ENCODE peak calls at places on chromosomes 2 and 18, in ten cellular contexts. One of them, this sample, is unnamed.

GRCh38 chr18:31497711-31498449 is at the start of gene DSG2:
- DNase-seq in AG08396: peak; percentile 10
- DNase-seq in vagina: no peak
- DNase-seq in astrocyte: peak; percentile 31
- DNase-seq in SK-N-SH: peak; percentile 72
- DNase-seq in LoVo: peak; percentile 85
- DNase-seq in fibroblast of the conjunctiva: no peak
- DNase-seq in CD8-positive, alpha-beta T cell: no peak
- DNase-seq in A172: no peak
- DNase-seq in activated CD4-positive, alpha-beta T cell treated with anti-CD3 and anti-CD28 coated beads, Interleukin-2, amount 50 U/mL, for 1 hour: peak; percentile 3
- DNase-seq in this sample: no peak

GRCh38 chr2:23940976-23941605 is 828 bp downstream of the UBXN2A start:
- DNase-seq in AG08396: peak; percentile 12
- DNase-seq in vagina: no peak
- DNase-seq in astrocyte: peak; percentile 44
- DNase-seq in SK-N-SH: peak; percentile 44
- DNase-seq in LoVo: peak; percentile 20
- DNase-seq in fibroblast of the conjunctiva: no peak
- DNase-seq in CD8-positive, alpha-beta T cell: no peak
- DNase-seq in A172: peak; percentile 38
- DNase-seq in activated CD4-positive, alpha-beta T cell treated with anti-CD3 and anti-CD28 coated beads, Interleukin-2, amount 50 U/mL, for 1 hour: no peak
- DNase-seq in this sample: no peak

GRCh38 chr18:10417191-10417590 is 37.2 kb upstream of the APCDD1 start:
- DNase-seq in AG08396: no peak
- DNase-seq in vagina: no peak
- DNase-seq in astrocyte: no peak
- DNase-seq in SK-N-SH: no peak
- DNase-seq in LoVo: peak; percentile 6
- DNase-seq in fibroblast of the conjunctiva: no peak
- DNase-seq in CD8-positive, alpha-beta T cell: no peak
- DNase-seq in A172: no peak
- DNase-seq in activated CD4-positive, alpha-beta T cell treated with anti-CD3 and anti-CD28 coated beads, Interleukin-2, amount 50 U/mL, for 1 hour: no peak
- DNase-seq in this sample: no peak

GRCh38 chr2:3675687-3676086 is 17.7 kb downstream of the ALLC start:
- DNase-seq in AG08396: no peak
- DNase-seq in vagina: no peak
- DNase-seq in astrocyte: no peak
- DNase-seq in SK-N-SH: no peak
- DNase-seq in LoVo: no peak
- DNase-seq in fibroblast of the conjunctiva: no peak
- DNase-seq in CD8-positive, alpha-beta T cell: no peak
- DNase-seq in A172: no peak
- DNase-seq in activated CD4-positive, alpha-beta T cell treated with anti-CD3 and anti-CD28 coated beads, Interleukin-2, amount 50 U/mL, for 1 hour: no peak
- DNase-seq in this sample: no peak

GRCh38 chr2:126614529-126615279 is 41.3 kb upstream of the GYPC start:
- DNase-seq in AG08396: no peak
- DNase-seq in vagina: no peak
- DNase-seq in astrocyte: no peak
- DNase-seq in SK-N-SH: no peak
- DNase-seq in LoVo: no peak
- DNase-seq in fibroblast of the conjunctiva: no peak
- DNase-seq in CD8-positive, alpha-beta T cell: no peak
- DNase-seq in A172: peak; percentile 9
- DNase-seq in activated CD4-positive, alpha-beta T cell treated with anti-CD3 and anti-CD28 coated beads, Interleukin-2, amount 50 U/mL, for 1 hour: no peak
- DNase-seq in this sample: no peak

GRCh38 chr2:152518016-152518415 is 183.0 kb downstream of the FMNL2 start:
- DNase-seq in AG08396: no peak
- DNase-seq in vagina: no peak
- DNase-seq in astrocyte: no peak
- DNase-seq in SK-N-SH: no peak
- DNase-seq in LoVo: no peak
- DNase-seq in fibroblast of the conjunctiva: no peak
- DNase-seq in CD8-positive, alpha-beta T cell: no peak
- DNase-seq in A172: no peak
- DNase-seq in activated CD4-positive, alpha-beta T cell treated with anti-CD3 and anti-CD28 coated beads, Interleukin-2, amount 50 U/mL, for 1 hour: no peak
- DNase-seq in this sample: no peak

GRCh38 chr18:23825496-23825895 is 136.2 kb downstream of the LAMA3 start:
- DNase-seq in AG08396: no peak
- DNase-seq in vagina: no peak
- DNase-seq in astrocyte: no peak
- DNase-seq in SK-N-SH: no peak
- DNase-seq in LoVo: no peak
- DNase-seq in fibroblast of the conjunctiva: no peak
- DNase-seq in CD8-positive, alpha-beta T cell: no peak
- DNase-seq in A172: no peak
- DNase-seq in activated CD4-positive, alpha-beta T cell treated with anti-CD3 and anti-CD28 coated beads, Interleukin-2, amount 50 U/mL, for 1 hour: no peak
- DNase-seq in this sample: no peak

GRCh38 chr2:136373035-136373434 is 255.1 kb upstream of the CXCR4 start:
- DNase-seq in AG08396: no peak
- DNase-seq in vagina: no peak
- DNase-seq in astrocyte: no peak
- DNase-seq in SK-N-SH: no peak
- DNase-seq in LoVo: no peak
- DNase-seq in fibroblast of the conjunctiva: no peak
- DNase-seq in CD8-positive, alpha-beta T cell: no peak
- DNase-seq in A172: no peak
- DNase-seq in activated CD4-positive, alpha-beta T cell treated with anti-CD3 and anti-CD28 coated beads, Interleukin-2, amount 50 U/mL, for 1 hour: no peak
- DNase-seq in this sample: no peak

GRCh38 chr2:225091336-225091735 is 49.1 kb upstream of the DOCK10 start:
- DNase-seq in AG08396: peak; percentile 63
- DNase-seq in vagina: no peak
- DNase-seq in astrocyte: peak; percentile 97
- DNase-seq in SK-N-SH: no peak
- DNase-seq in LoVo: peak; percentile 12
- DNase-seq in fibroblast of the conjunctiva: peak; percentile 40
- DNase-seq in CD8-positive, alpha-beta T cell: no peak
- DNase-seq in A172: peak; percentile 90
- DNase-seq in activated CD4-positive, alpha-beta T cell treated with anti-CD3 and anti-CD28 coated beads, Interleukin-2, amount 50 U/mL, for 1 hour: no peak
- DNase-seq in this sample: no peak

GRCh38 chr2:54503192-54503591 is 47.1 kb downstream of the SPTBN1 start:
- DNase-seq in AG08396: no peak
- DNase-seq in vagina: no peak
- DNase-seq in astrocyte: no peak
- DNase-seq in SK-N-SH: peak; percentile 54
- DNase-seq in LoVo: no peak
- DNase-seq in fibroblast of the conjunctiva: no peak
- DNase-seq in CD8-positive, alpha-beta T cell: no peak
- DNase-seq in A172: peak; percentile 38
- DNase-seq in activated CD4-positive, alpha-beta T cell treated with anti-CD3 and anti-CD28 coated beads, Interleukin-2, amount 50 U/mL, for 1 hour: peak; percentile 8
- DNase-seq in this sample: peak; percentile 10

GRCh38 chr18:73288813-73289212 is 421.0 kb upstream of the NETO1 start:
- DNase-seq in AG08396: no peak
- DNase-seq in vagina: no peak
- DNase-seq in astrocyte: no peak
- DNase-seq in SK-N-SH: no peak
- DNase-seq in LoVo: no peak
- DNase-seq in fibroblast of the conjunctiva: no peak
- DNase-seq in CD8-positive, alpha-beta T cell: no peak
- DNase-seq in A172: no peak
- DNase-seq in activated CD4-positive, alpha-beta T cell treated with anti-CD3 and anti-CD28 coated beads, Interleukin-2, amount 50 U/mL, for 1 hour: no peak
- DNase-seq in this sample: no peak

GRCh38 chr18:24014986-24015896 is 687 bp downstream of the TTC39C start:
- DNase-seq in AG08396: peak; percentile 84
- DNase-seq in vagina: no peak
- DNase-seq in astrocyte: peak; percentile 57
- DNase-seq in SK-N-SH: peak; percentile 86
- DNase-seq in LoVo: peak; percentile 32
- DNase-seq in fibroblast of the conjunctiva: peak; percentile 66
- DNase-seq in CD8-positive, alpha-beta T cell: peak; percentile 36
- DNase-seq in A172: peak; percentile 8
- DNase-seq in activated CD4-positive, alpha-beta T cell treated with anti-CD3 and anti-CD28 coated beads, Interleukin-2, amount 50 U/mL, for 1 hour: peak; percentile 44
- DNase-seq in this sample: peak; percentile 44

GRCh38 chr2:28155071-28155470 is 237.6 kb upstream of the FOSL2 start:
- DNase-seq in AG08396: no peak
- DNase-seq in vagina: no peak
- DNase-seq in astrocyte: no peak
- DNase-seq in SK-N-SH: no peak
- DNase-seq in LoVo: no peak
- DNase-seq in fibroblast of the conjunctiva: no peak
- DNase-seq in CD8-positive, alpha-beta T cell: no peak
- DNase-seq in A172: no peak
- DNase-seq in activated CD4-positive, alpha-beta T cell treated with anti-CD3 and anti-CD28 coated beads, Interleukin-2, amount 50 U/mL, for 1 hour: no peak
- DNase-seq in this sample: no peak

GRCh38 chr18:61628085-61628484 is 264.7 kb downstream of the RNF152 start:
- DNase-seq in AG08396: no peak
- DNase-seq in vagina: no peak
- DNase-seq in astrocyte: peak; percentile 11
- DNase-seq in SK-N-SH: no peak
- DNase-seq in LoVo: no peak
- DNase-seq in fibroblast of the conjunctiva: no peak
- DNase-seq in CD8-positive, alpha-beta T cell: no peak
- DNase-seq in A172: no peak
- DNase-seq in activated CD4-positive, alpha-beta T cell treated with anti-CD3 and anti-CD28 coated beads, Interleukin-2, amount 50 U/mL, for 1 hour: no peak
- DNase-seq in this sample: no peak

GRCh38 chr18:44548291-44549221 is 132.1 kb upstream of the SETBP1 start:
- DNase-seq in AG08396: no peak
- DNase-seq in vagina: no peak
- DNase-seq in astrocyte: peak; percentile 70
- DNase-seq in SK-N-SH: no peak
- DNase-seq in LoVo: no peak
- DNase-seq in fibroblast of the conjunctiva: no peak
- DNase-seq in CD8-positive, alpha-beta T cell: no peak
- DNase-seq in A172: no peak
- DNase-seq in activated CD4-positive, alpha-beta T cell treated with anti-CD3 and anti-CD28 coated beads, Interleukin-2, amount 50 U/mL, for 1 hour: no peak
- DNase-seq in this sample: no peak

GRCh38 chr2:64114063-64114911 is 29.9 kb downstream of the PELI1 start:
- DNase-seq in AG08396: no peak
- DNase-seq in vagina: no peak
- DNase-seq in astrocyte: peak; percentile 92
- DNase-seq in SK-N-SH: no peak
- DNase-seq in LoVo: peak; percentile 78
- DNase-seq in fibroblast of the conjunctiva: no peak
- DNase-seq in CD8-positive, alpha-beta T cell: no peak
- DNase-seq in A172: peak; percentile 64
- DNase-seq in activated CD4-positive, alpha-beta T cell treated with anti-CD3 and anti-CD28 coated beads, Interleukin-2, amount 50 U/mL, for 1 hour: no peak
- DNase-seq in this sample: no peak

GRCh38 chr2:134177351-134177931 is 76.4 kb upstream of the MGAT5 start:
- DNase-seq in AG08396: no peak
- DNase-seq in vagina: no peak
- DNase-seq in astrocyte: peak; percentile 78
- DNase-seq in SK-N-SH: no peak
- DNase-seq in LoVo: no peak
- DNase-seq in fibroblast of the conjunctiva: no peak
- DNase-seq in CD8-positive, alpha-beta T cell: no peak
- DNase-seq in A172: peak; percentile 86
- DNase-seq in activated CD4-positive, alpha-beta T cell treated with anti-CD3 and anti-CD28 coated beads, Interleukin-2, amount 50 U/mL, for 1 hour: no peak
- DNase-seq in this sample: no peak

GRCh38 chr18:27211569-27211968 is 26.5 kb upstream of the CHST9 start:
- DNase-seq in AG08396: no peak
- DNase-seq in vagina: no peak
- DNase-seq in astrocyte: no peak
- DNase-seq in SK-N-SH: no peak
- DNase-seq in LoVo: no peak
- DNase-seq in fibroblast of the conjunctiva: no peak
- DNase-seq in CD8-positive, alpha-beta T cell: no peak
- DNase-seq in A172: no peak
- DNase-seq in activated CD4-positive, alpha-beta T cell treated with anti-CD3 and anti-CD28 coated beads, Interleukin-2, amount 50 U/mL, for 1 hour: no peak
- DNase-seq in this sample: no peak

GRCh38 chr18:1048048-1048447 is 143.4 kb downstream of the ADCYAP1 start:
- DNase-seq in AG08396: no peak
- DNase-seq in vagina: no peak
- DNase-seq in astrocyte: peak; percentile 76
- DNase-seq in SK-N-SH: no peak
- DNase-seq in LoVo: no peak
- DNase-seq in fibroblast of the conjunctiva: no peak
- DNase-seq in CD8-positive, alpha-beta T cell: no peak
- DNase-seq in A172: peak; percentile 80
- DNase-seq in activated CD4-positive, alpha-beta T cell treated with anti-CD3 and anti-CD28 coated beads, Interleukin-2, amount 50 U/mL, for 1 hour: no peak
- DNase-seq in this sample: no peak

GRCh38 chr2:10412380-10412779 is 35.7 kb downstream of the ODC1 start:
- DNase-seq in AG08396: peak; percentile 68
- DNase-seq in vagina: no peak
- DNase-seq in astrocyte: no peak
- DNase-seq in SK-N-SH: peak; percentile 71
- DNase-seq in LoVo: peak; percentile 34
- DNase-seq in fibroblast of the conjunctiva: no peak
- DNase-seq in CD8-positive, alpha-beta T cell: no peak
- DNase-seq in A172: peak; percentile 67
- DNase-seq in activated CD4-positive, alpha-beta T cell treated with anti-CD3 and anti-CD28 coated beads, Interleukin-2, amount 50 U/mL, for 1 hour: peak; percentile 28
- DNase-seq in this sample: no peak

GRCh38 chr2:239869272-239870155 is 155.6 kb downstream of the NDUFA10 start:
- DNase-seq in AG08396: no peak
- DNase-seq in vagina: peak; percentile 82
- DNase-seq in astrocyte: no peak
- DNase-seq in SK-N-SH: no peak
- DNase-seq in LoVo: no peak
- DNase-seq in fibroblast of the conjunctiva: no peak
- DNase-seq in CD8-positive, alpha-beta T cell: no peak
- DNase-seq in A172: no peak
- DNase-seq in activated CD4-positive, alpha-beta T cell treated with anti-CD3 and anti-CD28 coated beads, Interleukin-2, amount 50 U/mL, for 1 hour: no peak
- DNase-seq in this sample: no peak

GRCh38 chr2:157471078-157471477 is 27.2 kb upstream of the CYTIP start:
- DNase-seq in AG08396: no peak
- DNase-seq in vagina: no peak
- DNase-seq in astrocyte: no peak
- DNase-seq in SK-N-SH: no peak
- DNase-seq in LoVo: no peak
- DNase-seq in fibroblast of the conjunctiva: no peak
- DNase-seq in CD8-positive, alpha-beta T cell: no peak
- DNase-seq in A172: no peak
- DNase-seq in activated CD4-positive, alpha-beta T cell treated with anti-CD3 and anti-CD28 coated beads, Interleukin-2, amount 50 U/mL, for 1 hour: no peak
- DNase-seq in this sample: no peak

GRCh38 chr18:35522130-35522959 is 24.6 kb upstream of the INO80C start:
- DNase-seq in AG08396: no peak
- DNase-seq in vagina: no peak
- DNase-seq in astrocyte: no peak
- DNase-seq in SK-N-SH: no peak
- DNase-seq in LoVo: no peak
- DNase-seq in fibroblast of the conjunctiva: no peak
- DNase-seq in CD8-positive, alpha-beta T cell: no peak
- DNase-seq in A172: no peak
- DNase-seq in activated CD4-positive, alpha-beta T cell treated with anti-CD3 and anti-CD28 coated beads, Interleukin-2, amount 50 U/mL, for 1 hour: no peak
- DNase-seq in this sample: no peak

GRCh38 chr18:78429127-78430108 is 550.2 kb upstream of the SALL3 start:
- DNase-seq in AG08396: no peak
- DNase-seq in vagina: no peak
- DNase-seq in astrocyte: no peak
- DNase-seq in SK-N-SH: no peak
- DNase-seq in LoVo: no peak
- DNase-seq in fibroblast of the conjunctiva: no peak
- DNase-seq in CD8-positive, alpha-beta T cell: no peak
- DNase-seq in A172: no peak
- DNase-seq in activated CD4-positive, alpha-beta T cell treated with anti-CD3 and anti-CD28 coated beads, Interleukin-2, amount 50 U/mL, for 1 hour: no peak
- DNase-seq in this sample: no peak

GRCh38 chr18:23689616-23690504 is 607 bp downstream of the LAMA3 start:
- DNase-seq in AG08396: no peak
- DNase-seq in vagina: no peak
- DNase-seq in astrocyte: no peak
- DNase-seq in SK-N-SH: no peak
- DNase-seq in LoVo: no peak
- DNase-seq in fibroblast of the conjunctiva: no peak
- DNase-seq in CD8-positive, alpha-beta T cell: no peak
- DNase-seq in A172: no peak
- DNase-seq in activated CD4-positive, alpha-beta T cell treated with anti-CD3 and anti-CD28 coated beads, Interleukin-2, amount 50 U/mL, for 1 hour: no peak
- DNase-seq in this sample: no peak

GRCh38 chr2:38619458-38620164 is 16.9 kb upstream of the HNRNPLL start:
- DNase-seq in AG08396: peak; percentile 15
- DNase-seq in vagina: no peak
- DNase-seq in astrocyte: no peak
- DNase-seq in SK-N-SH: no peak
- DNase-seq in LoVo: no peak
- DNase-seq in fibroblast of the conjunctiva: no peak
- DNase-seq in CD8-positive, alpha-beta T cell: no peak
- DNase-seq in A172: peak; percentile 30
- DNase-seq in activated CD4-positive, alpha-beta T cell treated with anti-CD3 and anti-CD28 coated beads, Interleukin-2, amount 50 U/mL, for 1 hour: no peak
- DNase-seq in this sample: no peak

GRCh38 chr2:48944961-48945360 is 189.4 kb upstream of the LHCGR start:
- DNase-seq in AG08396: no peak
- DNase-seq in vagina: no peak
- DNase-seq in astrocyte: peak; percentile 39
- DNase-seq in SK-N-SH: no peak
- DNase-seq in LoVo: no peak
- DNase-seq in fibroblast of the conjunctiva: no peak
- DNase-seq in CD8-positive, alpha-beta T cell: no peak
- DNase-seq in A172: no peak
- DNase-seq in activated CD4-positive, alpha-beta T cell treated with anti-CD3 and anti-CD28 coated beads, Interleukin-2, amount 50 U/mL, for 1 hour: no peak
- DNase-seq in this sample: no peak

GRCh38 chr2:170512271-170512670 is 202.9 kb upstream of the SP5 start:
- DNase-seq in AG08396: no peak
- DNase-seq in vagina: no peak
- DNase-seq in astrocyte: no peak
- DNase-seq in SK-N-SH: no peak
- DNase-seq in LoVo: no peak
- DNase-seq in fibroblast of the conjunctiva: no peak
- DNase-seq in CD8-positive, alpha-beta T cell: no peak
- DNase-seq in A172: no peak
- DNase-seq in activated CD4-positive, alpha-beta T cell treated with anti-CD3 and anti-CD28 coated beads, Interleukin-2, amount 50 U/mL, for 1 hour: no peak
- DNase-seq in this sample: no peak